ENCODE peak calls at places on chromosome 14, in eight cellular contexts. B is PC-3, O is PC-9, J is SK-N-MC, P is GM12878, X is tibial nerve, D is tibial artery, V is IMR-90. T is an unnamed sample.

GRCh38 chr14:22339277-22339676 is 249.7 kb downstream of the DAD1 start:
- DNase-seq in V (peak; percentile 83), X (peak; percentile 88), B (no peak), O (no peak), J (no peak), P (no peak), D (peak; percentile 66), T (no peak)

GRCh38 chr14:51554339-51554920 is 97.3 kb upstream of the FRMD6 start:
- DNase-seq in B (peak; percentile 98), O (peak; percentile 82), D (no peak), V (peak; percentile 96), X (no peak), P (no peak), J (no peak), T (peak; percentile 44)

GRCh38 chr14:85501751-85502150 is 28.2 kb upstream of the FLRT2 start:
- DNase-seq in D (no peak), X (no peak), B (no peak), P (no peak), J (no peak), V (no peak), O (no peak), T (no peak)

GRCh38 chr14:61638595-61639391 is 56.5 kb upstream of the HIF1A start:
- DNase-seq in J (no peak), D (no peak), P (no peak), X (no peak), B (peak; percentile 92), V (peak; percentile 30), O (no peak), T (no peak)

GRCh38 chr14:94174622-94175402 is 690 bp downstream of the PPP4R4 start:
- DNase-seq in X (no peak), V (no peak), B (no peak), J (no peak), P (no peak), O (no peak), D (peak; percentile 70), T (no peak)

GRCh38 chr14:100748403-100748802 is 21.7 kb downstream of the DLK1 start:
- DNase-seq in X (no peak), V (no peak), J (no peak), P (no peak), O (no peak), B (no peak), D (peak; percentile 11), T (no peak)

GRCh38 chr14:57391609-57392195 is 1.3 kb downstream of the NAA30 start:
- DNase-seq in D (no peak), B (peak; percentile 53), J (no peak), V (peak; percentile 8), X (no peak), O (no peak), P (no peak), T (no peak)

GRCh38 chr14:74579447-74580274 is 32.4 kb downstream of the LTBP2 start:
- DNase-seq in X (no peak), B (peak; percentile 97), P (no peak), D (no peak), O (peak; percentile 98), J (no peak), V (peak; percentile 94), T (peak; percentile 95)

GRCh38 chr14:23076785-23077408 is 18.0 kb downstream of the ACIN1 start:
- DNase-seq in X (peak; percentile 39), B (peak; percentile 62), V (peak; percentile 47), O (no peak), D (no peak), J (no peak), P (no peak), T (no peak)

GRCh38 chr14:47917344-47917954 is 242.0 kb upstream of the MDGA2 start:
- DNase-seq in V (peak; percentile 13), B (peak; percentile 77), O (no peak), J (peak; percentile 16), D (no peak), X (peak; percentile 19), P (no peak), T (peak; percentile 7)

GRCh38 chr14:75577090-75577489 is 1.3 kb upstream of the FLVCR2 start:
- DNase-seq in P (no peak), D (no peak), X (no peak), O (no peak), J (no peak), B (no peak), V (no peak), T (no peak)

GRCh38 chr14:49865431-49865859 is 12.9 kb upstream of the NEMF start:
- DNase-seq in B (peak; percentile 88), J (no peak), O (peak; percentile 63), D (peak; percentile 84), V (peak; percentile 63), P (no peak), X (peak; percentile 91), T (peak; percentile 58)

GRCh38 chr14:26334288-26334687 is 263.5 kb downstream of the NOVA1 start:
- DNase-seq in O (no peak), J (no peak), P (no peak), B (peak; percentile 63), V (no peak), D (no peak), X (no peak), T (peak; percentile 85)

GRCh38 chr14:106838991-106839769 is 1312.8 kb downstream of the TMEM121 start:
- DNase-seq in X (no peak), P (no peak), J (no peak), B (no peak), O (no peak), V (no peak), D (no peak), T (no peak)

GRCh38 chr14:74620497-74620921 is 8.5 kb upstream of the LTBP2 start:
- DNase-seq in D (no peak), J (no peak), O (peak; percentile 100), P (no peak), V (peak; percentile 95), X (no peak), B (peak; percentile 93), T (peak; percentile 100)

GRCh38 chr14:62081012-62081612 is 318.9 kb downstream of the SNAPC1 start:
- DNase-seq in X (no peak), J (no peak), O (no peak), D (no peak), V (no peak), B (no peak), P (peak; percentile 75), T (no peak)

GRCh38 chr14:91350813-91351507 is 66.7 kb downstream of the CCDC88C start:
- DNase-seq in X (no peak), O (no peak), V (no peak), J (no peak), P (peak; percentile 91), B (no peak), D (no peak), T (peak; percentile 62)

GRCh38 chr14:60094306-60094897 is 2.7 kb downstream of the PCNX4 start:
- DNase-seq in D (no peak), X (no peak), V (peak; percentile 70), B (peak; percentile 87), J (no peak), O (no peak), P (no peak), T (peak; percentile 29)

GRCh38 chr14:58297412-58297761 is 968 bp upstream of the ARID4A start:
- DNase-seq in B (no peak), J (peak; percentile 22), O (peak; percentile 52), V (no peak), P (no peak), X (peak; percentile 57), D (no peak), T (peak; percentile 50)

GRCh38 chr14:74380845-74381244 is 32.6 kb downstream of the VRTN start:
- DNase-seq in J (no peak), D (peak; percentile 23), X (no peak), V (no peak), B (no peak), P (no peak), O (no peak), T (no peak)

GRCh38 chr14:31993521-31993941 is 83.6 kb upstream of the ARHGAP5 start:
- DNase-seq in B (peak; percentile 7), P (no peak), X (no peak), O (no peak), D (no peak), V (no peak), J (no peak), T (peak; percentile 58)

GRCh38 chr14:35365130-35366047 is 39.2 kb downstream of the NFKBIA start:
- DNase-seq in O (peak; percentile 78), D (peak; percentile 94), P (no peak), V (peak; percentile 92), X (peak; percentile 64), J (no peak), B (peak; percentile 84), T (peak; percentile 93)

GRCh38 chr14:91331761-91332447 is 85.7 kb downstream of the CCDC88C start:
- DNase-seq in V (no peak), J (no peak), B (no peak), X (no peak), D (no peak), P (no peak), O (no peak), T (no peak)

GRCh38 chr14:78448483-78449094 is 278.4 kb downstream of the NRXN3 start:
- DNase-seq in D (no peak), X (peak; percentile 12), V (no peak), J (peak; percentile 2), O (peak; percentile 37), P (peak; percentile 45), B (peak; percentile 28), T (peak; percentile 35)

DNA sequence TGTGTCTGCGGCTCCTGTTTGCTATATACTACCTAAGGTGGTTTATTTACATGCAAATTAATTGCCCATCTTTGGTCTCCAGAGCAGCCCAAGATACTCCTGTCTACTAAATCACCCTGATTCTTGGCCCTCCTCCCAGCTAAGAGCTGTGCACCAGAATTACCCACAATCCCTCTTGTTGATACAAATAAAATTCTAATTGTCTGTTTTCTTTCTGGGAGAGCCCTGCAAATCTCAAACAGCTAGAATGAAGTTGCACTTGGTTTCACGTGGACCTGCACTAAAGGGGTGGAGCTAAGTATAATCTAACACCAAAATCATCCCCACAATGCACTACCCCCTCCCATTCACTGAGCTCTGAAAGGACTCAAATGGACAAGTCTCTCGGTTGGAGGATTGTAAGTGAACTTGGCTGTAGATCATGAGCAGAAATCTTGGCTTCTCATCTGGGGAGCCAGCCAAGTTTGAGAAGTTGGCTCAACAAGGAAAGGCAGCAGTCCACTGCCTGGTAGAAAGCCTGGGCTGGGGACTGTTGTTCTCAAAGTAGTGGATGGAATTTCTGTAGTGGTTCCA is 6.6 kb downstream of the MAX start:
- DNase-seq in V (peak; percentile 74), P (no peak), J (no peak), O (no peak), X (peak; percentile 68), D (peak; percentile 91), B (no peak), T (no peak)
- H3K4me3 ChIP-seq in V (no peak overlapping the region), P (no peak overlapping the region), J (no peak overlapping the region), O (no peak overlapping the region), X (no peak overlapping the region), D (no peak overlapping the region), B (no peak overlapping the region), T (no peak overlapping the region)

GRCh38 chr14:102966256-102966655 is 43.8 kb downstream of the AMN start:
- DNase-seq in V (no peak), X (no peak), B (no peak), O (no peak), P (no peak), D (no peak), J (no peak), T (no peak)
- H3K36me3 ChIP-seq in V (peaks cover 71% of the 10 kb centered on the region), X (peaks cover 37% of the 10 kb centered on the region), B (peaks cover 64% of the 10 kb centered on the region), O (peaks cover 82% of the 10 kb centered on the region), P (peaks cover 18% of the 10 kb centered on the region), D (peaks cover 100% of the 10 kb centered on the region), J (peaks cover 83% of the 10 kb centered on the region), T (peaks cover 47% of the 10 kb centered on the region)

GRCh38 chr14:33908540-33909223 is 42.2 kb downstream of the EGLN3 start:
- DNase-seq in P (no peak), X (no peak), D (no peak), V (no peak), J (no peak), B (peak; percentile 16), O (no peak), T (no peak)
- H3K4me3 ChIP-seq in P (no peak overlapping the region), X (no peak overlapping the region), D (no peak overlapping the region), V (no peak overlapping the region), J (no peak overlapping the region), B (no peak overlapping the region), O (no peak overlapping the region), T (no peak overlapping the region)

GRCh38 chr14:54410215-54410614 is 13.4 kb downstream of the CDKN3 start:
- DNase-seq in O (no peak), D (no peak), V (no peak), J (no peak), P (no peak), B (no peak), X (no peak), T (no peak)
- H3K36me3 ChIP-seq in O (peaks cover 23% of the 10 kb centered on the region), D (no peaks in the 10 kb centered on the region), V (peaks cover 8% of the 10 kb centered on the region), J (peaks cover 70% of the 10 kb centered on the region), P (peaks cover 10% of the 10 kb centered on the region), B (peaks cover 83% of the 10 kb centered on the region), X (no peaks in the 10 kb centered on the region), T (no peaks in the 10 kb centered on the region)

T was measured in bronchial epithelial cell.